ENCODE peak calls at places on chromosomes 1 and 21, in five cellular contexts. D is amniotic stem cell, Z is prostate gland, S is HEK293T, O is heart left ventricle. T is an unnamed sample.

GRCh38 chr1:29563571-29563970 is 327.2 kb downstream of the PTPRU start:
- DNase-seq in D (no peak), Z (no peak), S (no peak), O (no peak), T (no peak)

GRCh38 chr1:245693941-245694340 is 539.2 kb downstream of the KIF26B start:
- DNase-seq in D (no peak), Z (no peak), S (no peak), O (no peak), T (no peak)

GRCh38 chr1:10280442-10281350 is 70.3 kb downstream of the KIF1B start:
- DNase-seq in D (peak), Z (no peak), S (no peak), O (no peak), T (no peak)

GRCh38 chr1:42756956-42757891 is 9.6 kb downstream of the P3H1 start:
- DNase-seq in D (no peak), Z (no peak), S (peak), O (no peak), T (peak)

GRCh38 chr1:97806996-97807395 is 113.8 kb downstream of the DPYD start:
- DNase-seq in D (no peak), Z (no peak), S (no peak), O (no peak), T (peak)

GRCh38 chr1:11654571-11655262 is at the start of gene FBXO44:
- DNase-seq in D (no peak), Z (peak), S (peak), O (peak), T (no peak)

GRCh38 chr1:43531453-43531905 is 796 bp downstream of the PTPRF start:
- DNase-seq in D (no peak), Z (peak), S (peak), O (no peak), T (no peak)

GRCh38 chr1:86515597-86515996 is 31.3 kb upstream of the CLCA4 start:
- DNase-seq in D (no peak), Z (no peak), S (peak), O (no peak), T (peak)

GRCh38 chr21:41459884-41460534 is 34.0 kb downstream of the MX1 start:
- DNase-seq in D (no peak), Z (no peak), S (no peak), O (no peak), T (no peak)

GRCh38 chr1:224317383-224318045 is 12.5 kb downstream of the NVL start:
- DNase-seq in D (no peak), Z (peak), S (peak), O (no peak), T (peak)

GRCh38 chr1:169858467-169858866 is 35.2 kb downstream of the SCYL3 start:
- DNase-seq in D (no peak), Z (no peak), S (no peak), O (no peak), T (peak)

GRCh38 chr21:43192501-43193081 is 23.8 kb downstream of the CRYAA start:
- DNase-seq in D (no peak), Z (peak), S (no peak), O (no peak), T (no peak)

GRCh38 chr1:114131526-114132220 is 22.0 kb downstream of the SYT6 start:
- DNase-seq in D (no peak), Z (no peak), S (no peak), O (no peak), T (no peak)

GRCh38 chr1:30407030-30407861 is 316.1 kb downstream of the MATN1 start:
- DNase-seq in D (no peak), Z (no peak), S (no peak), O (no peak), T (no peak)

GRCh38 chr1:180227843-180228647 is 2.0 kb upstream of the LHX4 start:
- DNase-seq in D (no peak), Z (no peak), S (no peak), O (no peak), T (no peak)

GRCh38 chr1:165542015-165542631 is 1.7 kb upstream of the LRRC52 start:
- DNase-seq in D (no peak), Z (no peak), S (no peak), O (no peak), T (no peak)

GRCh38 chr1:209870151-209870831 is 42.5 kb downstream of the UTP25 start:
- DNase-seq in D (no peak), Z (no peak), S (no peak), O (no peak), T (no peak)